ENCODE peak calls at places on chromosome 22, in ten cellular contexts. L, K, J, M, C, H, B, T, R and Z are unnamed samples.

GRCh38 chr22:38017272-38017920 is 33.0 kb upstream of the SOX10 start:
- DNase-seq in L (peak; percentile 89), K (peak; percentile 88), J (peak; percentile 93), M (peak; percentile 86), C (peak; percentile 59), H (no peak), B (no peak), T (peak; percentile 23), R (no peak), Z (peak; percentile 88)

GRCh38 chr22:29301716-29302401 is 4.6 kb upstream of the GAS2L1 start:
- DNase-seq in L (no peak), K (no peak), J (no peak), M (no peak), C (no peak), H (no peak), B (no peak), T (no peak), R (no peak), Z (no peak)

GRCh38 chr22:44389926-44390925 is 77.5 kb upstream of the SHISAL1 start:
- DNase-seq in L (peak; percentile 20), K (peak; percentile 33), J (peak; percentile 42), M (peak; percentile 22), C (no peak), H (no peak), B (no peak), T (no peak), R (no peak), Z (no peak)

GRCh38 chr22:43377486-43377995 is 34.3 kb upstream of the MPPED1 start:
- DNase-seq in L (peak; percentile 10), K (no peak), J (no peak), M (no peak), C (no peak), H (no peak), B (no peak), T (no peak), R (no peak), Z (no peak)

GRCh38 chr22:33073989-33074391 is 15.8 kb upstream of the SYN3 start:
- DNase-seq in L (no peak), K (no peak), J (no peak), M (no peak), C (no peak), H (peak; percentile 26), B (peak; percentile 48), T (no peak), R (no peak), Z (no peak)

GRCh38 chr22:43837666-43838065 is 24.6 kb downstream of the SULT4A1 start:
- DNase-seq in L (no peak), K (no peak), J (no peak), M (no peak), C (no peak), H (no peak), B (no peak), T (no peak), R (no peak), Z (no peak)

GRCh38 chr22:44753189-44754042 is 1.0 kb downstream of the ARHGAP8 start:
- DNase-seq in L (no peak), K (no peak), J (no peak), M (no peak), C (peak; percentile 31), H (peak; percentile 67), B (no peak), T (no peak), R (no peak), Z (no peak)

GRCh38 chr22:37749223-37749622 is 52.4 kb downstream of the TRIOBP start:
- DNase-seq in L (peak; percentile 79), K (no peak), J (no peak), M (peak; percentile 79), C (no peak), H (no peak), B (no peak), T (no peak), R (no peak), Z (no peak)

GRCh38 chr22:38016182-38017078 is 32.1 kb upstream of the SOX10 start:
- DNase-seq in L (no peak), K (no peak), J (peak; percentile 86), M (no peak), C (peak; percentile 65), H (peak; percentile 66), B (no peak), T (no peak), R (no peak), Z (no peak)

GRCh38 chr22:30277547-30278344 is 11.1 kb upstream of the OSM start:
- DNase-seq in L (no peak), K (no peak), J (no peak), M (no peak), C (no peak), H (peak; percentile 41), B (no peak), T (no peak), R (no peak), Z (peak; percentile 78)

GRCh38 chr22:40690370-40690769 is 11.1 kb downstream of the MCHR1 start:
- DNase-seq in L (no peak), K (no peak), J (no peak), M (no peak), C (no peak), H (no peak), B (no peak), T (no peak), R (no peak), Z (no peak)

GRCh38 chr22:38941488-38941987 is 15.9 kb upstream of the APOBEC3A start:
- DNase-seq in L (peak; percentile 78), K (peak; percentile 63), J (no peak), M (peak; percentile 75), C (no peak), H (no peak), B (no peak), T (no peak), R (no peak), Z (no peak)

GRCh38 chr22:23107487-23108323 is 34.1 kb downstream of the RSPH14 start:
- DNase-seq in L (no peak), K (no peak), J (no peak), M (no peak), C (no peak), H (no peak), B (no peak), T (no peak), R (no peak), Z (no peak)

GRCh38 chr22:31344369-31345330 is 1.5 kb downstream of the PATZ1 start:
- DNase-seq in L (peak; percentile 59), K (peak; percentile 71), J (peak; percentile 82), M (no peak), C (peak; percentile 55), H (peak; percentile 39), B (no peak), T (peak; percentile 73), R (peak; percentile 65), Z (peak; percentile 77)

GRCh38 chr22:40484906-40485660 is 114.7 kb downstream of the SGSM3 start:
- DNase-seq in L (no peak), K (no peak), J (no peak), M (no peak), C (no peak), H (no peak), B (no peak), T (no peak), R (no peak), Z (no peak)

GRCh38 chr22:25111579-25112517 is 87.8 kb upstream of the CRYBB3 start:
- DNase-seq in L (peak; percentile 81), K (peak; percentile 89), J (no peak), M (peak; percentile 80), C (peak; percentile 59), H (no peak), B (no peak), T (no peak), R (no peak), Z (peak; percentile 69)

GRCh38 chr22:26648761-26649363 is 8.5 kb upstream of the MIAT start:
- DNase-seq in L (no peak), K (no peak), J (no peak), M (no peak), C (no peak), H (no peak), B (no peak), T (no peak), R (no peak), Z (no peak)

GRCh38 chr22:39318507-39319283 is 728 bp downstream of the RPL3 start:
- DNase-seq in L (no peak), K (no peak), J (no peak), M (no peak), C (no peak), H (no peak), B (no peak), T (peak; percentile 49), R (no peak), Z (no peak)

GRCh38 chr22:27139935-27140493 is 482.6 kb downstream of the MIAT start:
- DNase-seq in L (no peak), K (no peak), J (peak; percentile 75), M (no peak), C (no peak), H (no peak), B (no peak), T (no peak), R (no peak), Z (peak; percentile 78)

GRCh38 chr22:30027791-30028190 is 52.5 kb upstream of the HORMAD2 start:
- DNase-seq in L (no peak), K (no peak), J (no peak), M (no peak), C (no peak), H (no peak), B (no peak), T (no peak), R (no peak), Z (no peak)

GRCh38 chr22:26592368-26593015 is 2.6 kb upstream of the TPST2 start:
- DNase-seq in L (no peak), K (no peak), J (no peak), M (no peak), C (no peak), H (no peak), B (no peak), T (peak; percentile 76), R (peak; percentile 72), Z (no peak)

GRCh38 chr22:47515384-47516125 is 753.1 kb downstream of the TBC1D22A start:
- DNase-seq in L (no peak), K (no peak), J (no peak), M (no peak), C (no peak), H (peak; percentile 4), B (no peak), T (no peak), R (no peak), Z (no peak)
- TF ChIP-seq CTCF in L (no peak), K (no peak), J (no peak), M (no peak), C (no peak), H (peak; percentile 35), B (peak; percentile 18), T (no peak), R (no peak), Z (no peak)

GRCh38 chr22:20089977-20090729 is 10.1 kb downstream of the DGCR8 start:
- DNase-seq in L (peak; percentile 29), K (peak; percentile 53), J (no peak), M (no peak), C (no peak), H (no peak), B (no peak), T (no peak), R (no peak), Z (no peak)
- H3K4me1 ChIP-seq in L (peaks cover 1% of the 10 kb centered on the region), K (peaks cover 1% of the 10 kb centered on the region), J (peaks cover 6% of the 10 kb centered on the region), M (peaks cover 5% of the 10 kb centered on the region), C (peaks cover 1% of the 10 kb centered on the region), H (no peaks in the 10 kb centered on the region), B (no peaks in the 10 kb centered on the region), T (no peaks in the 10 kb centered on the region), R (peaks cover 50% of the 10 kb centered on the region), Z (no peaks in the 10 kb centered on the region)

GRCh38 chr22:20565761-20566160 is 58.4 kb downstream of the MED15 start:
- DNase-seq in L (no peak), K (no peak), J (peak; percentile 20), M (peak; percentile 25), C (no peak), H (no peak), B (no peak), T (no peak), R (no peak), Z (no peak)
- H3K27ac ChIP-seq in L (peak overlapping the region; percentile 81), K (no peak overlapping the region), J (peak overlapping the region; percentile 75), M (no peak overlapping the region), C (no peak overlapping the region), H (no peak overlapping the region), B (no peak overlapping the region), T (no peak overlapping the region), R (peak overlapping the region; percentile 18), Z (no peak overlapping the region)

GRCh38 chr22:49333206-49333605 is 494.5 kb downstream of the BRD1 start:
- DNase-seq in L (peak; percentile 30), K (no peak), J (peak; percentile 41), M (no peak), C (no peak), H (no peak), B (no peak), T (no peak), R (peak; percentile 21), Z (peak; percentile 28)
- TF ChIP-seq CTCF in L (no peak), K (no peak), J (no peak), M (no peak), C (no peak), H (no peak), B (no peak), T (no peak), R (no peak), Z (no peak)